ENCODE peak calls at places on chromosome X, in five cellular contexts. One of them, this sample, is unnamed.

GRCh38 chrX:112521658-112522057 is 158.1 kb downstream of the LHFPL1 start:
- DNase-seq in foreskin fibroblast: no peak
- DNase-seq in right lobe of liver: no peak
- DNase-seq in naive thymus-derived CD4-positive, alpha-beta T cell: no peak
- DNase-seq in mucosa of descending colon: no peak
- DNase-seq in this sample: no peak

GRCh38 chrX:112827292-112827903 is 13.2 kb downstream of the AMOT start:
- DNase-seq in foreskin fibroblast: no peak
- DNase-seq in right lobe of liver: no peak
- DNase-seq in naive thymus-derived CD4-positive, alpha-beta T cell: no peak
- DNase-seq in mucosa of descending colon: no peak
- DNase-seq in this sample: no peak

GRCh38 chrX:133994576-133994975 is 9.2 kb upstream of the GPC3 start:
- DNase-seq in foreskin fibroblast: no peak
- DNase-seq in right lobe of liver: peak; percentile 55
- DNase-seq in naive thymus-derived CD4-positive, alpha-beta T cell: no peak
- DNase-seq in mucosa of descending colon: no peak
- DNase-seq in this sample: no peak

GRCh38 chrX:122850326-122850725 is 333.8 kb upstream of the GRIA3 start:
- DNase-seq in foreskin fibroblast: no peak
- DNase-seq in right lobe of liver: no peak
- DNase-seq in naive thymus-derived CD4-positive, alpha-beta T cell: no peak
- DNase-seq in mucosa of descending colon: no peak
- DNase-seq in this sample: no peak

GRCh38 chrX:152138388-152138784 is at the start of gene MAGEA10:
- DNase-seq in foreskin fibroblast: no peak
- DNase-seq in right lobe of liver: no peak
- DNase-seq in naive thymus-derived CD4-positive, alpha-beta T cell: no peak
- DNase-seq in mucosa of descending colon: peak; percentile 43
- DNase-seq in this sample: no peak

GRCh38 chrX:51867626-51868025 is 25.8 kb upstream of the MAGED1 start:
- DNase-seq in foreskin fibroblast: no peak
- DNase-seq in right lobe of liver: no peak
- DNase-seq in naive thymus-derived CD4-positive, alpha-beta T cell: no peak
- DNase-seq in mucosa of descending colon: no peak
- DNase-seq in this sample: no peak

GRCh38 chrX:70293621-70294020 is 3.7 kb downstream of the KIF4A start:
- DNase-seq in foreskin fibroblast: peak; percentile 19
- DNase-seq in right lobe of liver: no peak
- DNase-seq in naive thymus-derived CD4-positive, alpha-beta T cell: no peak
- DNase-seq in mucosa of descending colon: no peak
- DNase-seq in this sample: no peak

GRCh38 chrX:151488677-151489076 is 74.8 kb upstream of the PASD1 start:
- DNase-seq in foreskin fibroblast: no peak
- DNase-seq in right lobe of liver: no peak
- DNase-seq in naive thymus-derived CD4-positive, alpha-beta T cell: peak; percentile 8
- DNase-seq in mucosa of descending colon: no peak
- DNase-seq in this sample: peak; percentile 24

GRCh38 chrX:151176351-151176750 is at the start of gene GPR50:
- DNase-seq in foreskin fibroblast: no peak
- DNase-seq in right lobe of liver: no peak
- DNase-seq in naive thymus-derived CD4-positive, alpha-beta T cell: no peak
- DNase-seq in mucosa of descending colon: no peak
- DNase-seq in this sample: peak; percentile 82

GRCh38 chrX:57821703-57822375 is 88.4 kb downstream of the ZXDA start:
- DNase-seq in foreskin fibroblast: peak; percentile 20
- DNase-seq in right lobe of liver: peak; percentile 40
- DNase-seq in naive thymus-derived CD4-positive, alpha-beta T cell: peak; percentile 59
- DNase-seq in mucosa of descending colon: no peak
- DNase-seq in this sample: peak; percentile 15

GRCh38 chrX:45954026-45954425 is 591.2 kb downstream of the ZNF674 start:
- DNase-seq in foreskin fibroblast: no peak
- DNase-seq in right lobe of liver: no peak
- DNase-seq in naive thymus-derived CD4-positive, alpha-beta T cell: no peak
- DNase-seq in mucosa of descending colon: no peak
- DNase-seq in this sample: no peak

GRCh38 chrX:55107262-55107661 is 18.4 kb downstream of the PAGE2 start:
- DNase-seq in foreskin fibroblast: no peak
- DNase-seq in right lobe of liver: no peak
- DNase-seq in naive thymus-derived CD4-positive, alpha-beta T cell: no peak
- DNase-seq in mucosa of descending colon: no peak
- DNase-seq in this sample: no peak

GRCh38 chrX:115957862-115958490 is 212.6 kb upstream of the AGTR2 start:
- DNase-seq in foreskin fibroblast: no peak
- DNase-seq in right lobe of liver: no peak
- DNase-seq in naive thymus-derived CD4-positive, alpha-beta T cell: no peak
- DNase-seq in mucosa of descending colon: no peak
- DNase-seq in this sample: peak; percentile 54

GRCh38 chrX:17030580-17031285 is 84.3 kb downstream of the REPS2 start:
- DNase-seq in foreskin fibroblast: peak; percentile 34
- DNase-seq in right lobe of liver: no peak
- DNase-seq in naive thymus-derived CD4-positive, alpha-beta T cell: no peak
- DNase-seq in mucosa of descending colon: no peak
- DNase-seq in this sample: no peak

GRCh38 chrX:15343075-15343476 is 7.8 kb upstream of the PIGA start:
- DNase-seq in foreskin fibroblast: peak; percentile 18
- DNase-seq in right lobe of liver: no peak
- DNase-seq in naive thymus-derived CD4-positive, alpha-beta T cell: no peak
- DNase-seq in mucosa of descending colon: no peak
- DNase-seq in this sample: no peak

GRCh38 chrX:119374736-119375135 is 24.4 kb upstream of the SLC25A43 start:
- DNase-seq in foreskin fibroblast: peak; percentile 73
- DNase-seq in right lobe of liver: no peak
- DNase-seq in naive thymus-derived CD4-positive, alpha-beta T cell: no peak
- DNase-seq in mucosa of descending colon: no peak
- DNase-seq in this sample: no peak

GRCh38 chrX:98523026-98523425 is 1639.3 kb downstream of the RPA4 start:
- DNase-seq in foreskin fibroblast: no peak
- DNase-seq in right lobe of liver: no peak
- DNase-seq in naive thymus-derived CD4-positive, alpha-beta T cell: no peak
- DNase-seq in mucosa of descending colon: no peak
- DNase-seq in this sample: no peak

GRCh38 chrX:145729635-145730034 is 88.0 kb upstream of the SLITRK2 start:
- DNase-seq in foreskin fibroblast: no peak
- DNase-seq in right lobe of liver: no peak
- DNase-seq in naive thymus-derived CD4-positive, alpha-beta T cell: no peak
- DNase-seq in mucosa of descending colon: no peak
- DNase-seq in this sample: no peak

GRCh38 chrX:68757331-68757730 is 71.5 kb upstream of the EFNB1 start:
- DNase-seq in foreskin fibroblast: no peak
- DNase-seq in right lobe of liver: no peak
- DNase-seq in naive thymus-derived CD4-positive, alpha-beta T cell: no peak
- DNase-seq in mucosa of descending colon: no peak
- DNase-seq in this sample: no peak

GRCh38 chrX:69128573-69128972 is 36.7 kb downstream of the PJA1 start:
- DNase-seq in foreskin fibroblast: no peak
- DNase-seq in right lobe of liver: no peak
- DNase-seq in naive thymus-derived CD4-positive, alpha-beta T cell: no peak
- DNase-seq in mucosa of descending colon: no peak
- DNase-seq in this sample: peak; percentile 78

GRCh38 chrX:68307767-68308166 is 125.5 kb downstream of the OPHN1 start:
- DNase-seq in foreskin fibroblast: no peak
- DNase-seq in right lobe of liver: no peak
- DNase-seq in naive thymus-derived CD4-positive, alpha-beta T cell: no peak
- DNase-seq in mucosa of descending colon: no peak
- DNase-seq in this sample: no peak

GRCh38 chrX:56994375-56995270 is 718 bp downstream of the SPIN3 start:
- DNase-seq in foreskin fibroblast: peak; percentile 1
- DNase-seq in right lobe of liver: peak; percentile 37
- DNase-seq in naive thymus-derived CD4-positive, alpha-beta T cell: no peak
- DNase-seq in mucosa of descending colon: no peak
- DNase-seq in this sample: peak; percentile 3

GRCh38 chrX:31934842-31935241 is 863.0 kb upstream of the FTHL17 start:
- DNase-seq in foreskin fibroblast: no peak
- DNase-seq in right lobe of liver: no peak
- DNase-seq in naive thymus-derived CD4-positive, alpha-beta T cell: no peak
- DNase-seq in mucosa of descending colon: no peak
- DNase-seq in this sample: no peak

GRCh38 chrX:120311632-120312000 is 355 bp upstream of the TMEM255A start:
- DNase-seq in foreskin fibroblast: no peak
- DNase-seq in right lobe of liver: no peak
- DNase-seq in naive thymus-derived CD4-positive, alpha-beta T cell: no peak
- DNase-seq in mucosa of descending colon: no peak
- DNase-seq in this sample: no peak

GRCh38 chrX:72121381-72121780 is 10.3 kb downstream of the RTL5 start:
- DNase-seq in foreskin fibroblast: peak; percentile 62
- DNase-seq in right lobe of liver: no peak
- DNase-seq in naive thymus-derived CD4-positive, alpha-beta T cell: no peak
- DNase-seq in mucosa of descending colon: peak; percentile 65
- DNase-seq in this sample: no peak

GRCh38 chrX:15853586-15854079 is 980 bp downstream of the AP1S2 start:
- DNase-seq in foreskin fibroblast: no peak
- DNase-seq in right lobe of liver: no peak
- DNase-seq in naive thymus-derived CD4-positive, alpha-beta T cell: no peak
- DNase-seq in mucosa of descending colon: no peak
- DNase-seq in this sample: no peak

GRCh38 chrX:109830157-109830703 is 97.2 kb upstream of the ACSL4 start:
- DNase-seq in foreskin fibroblast: no peak
- DNase-seq in right lobe of liver: no peak
- DNase-seq in naive thymus-derived CD4-positive, alpha-beta T cell: no peak
- DNase-seq in mucosa of descending colon: no peak
- DNase-seq in this sample: no peak

GRCh38 chrX:154600962-154601374 is 16.0 kb downstream of the CTAG1A start:
- DNase-seq in foreskin fibroblast: no peak
- DNase-seq in right lobe of liver: no peak
- DNase-seq in naive thymus-derived CD4-positive, alpha-beta T cell: no peak
- DNase-seq in mucosa of descending colon: no peak
- DNase-seq in this sample: no peak

GRCh38 chrX:68177542-68177941 is 255.8 kb downstream of the OPHN1 start:
- DNase-seq in foreskin fibroblast: no peak
- DNase-seq in right lobe of liver: no peak
- DNase-seq in naive thymus-derived CD4-positive, alpha-beta T cell: no peak
- DNase-seq in mucosa of descending colon: no peak
- DNase-seq in this sample: no peak

GRCh38 chrX:32745323-32745722 is 466.0 kb downstream of the DMD start:
- DNase-seq in foreskin fibroblast: no peak
- DNase-seq in right lobe of liver: no peak
- DNase-seq in naive thymus-derived CD4-positive, alpha-beta T cell: no peak
- DNase-seq in mucosa of descending colon: no peak
- DNase-seq in this sample: no peak

DNA sequence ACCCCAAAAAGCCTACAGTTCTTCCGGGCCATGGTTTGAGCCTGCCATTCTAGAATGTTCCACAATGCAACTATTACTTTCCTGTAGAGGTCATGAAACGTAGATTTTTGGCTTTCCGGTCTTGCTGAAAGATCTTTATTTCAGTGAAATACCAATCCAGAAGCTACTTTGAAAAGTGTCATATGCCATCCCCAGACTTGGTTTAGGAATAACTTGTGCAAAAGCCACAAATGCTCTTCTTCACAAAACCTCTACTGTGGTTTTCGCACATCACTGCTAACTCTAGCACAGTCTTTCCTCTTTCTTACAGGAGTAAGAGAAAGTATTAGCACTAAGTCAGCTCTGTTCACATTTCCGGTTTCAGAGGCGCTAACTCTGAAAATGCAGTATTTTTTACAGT is 12.7 kb upstream of the CD40LG start:
- DNase-seq in foreskin fibroblast: no peak
- DNase-seq in right lobe of liver: no peak
- DNase-seq in naive thymus-derived CD4-positive, alpha-beta T cell: peak; percentile 68
- DNase-seq in mucosa of descending colon: no peak
- DNase-seq in this sample: no peak
- H3K4me3 ChIP-seq in foreskin fibroblast: no peak overlapping the region
- H3K4me3 ChIP-seq in right lobe of liver: no peak overlapping the region
- H3K4me3 ChIP-seq in naive thymus-derived CD4-positive, alpha-beta T cell: peak overlapping the region; percentile 36
- H3K4me3 ChIP-seq in mucosa of descending colon: no peak overlapping the region
- H3K4me3 ChIP-seq in this sample: no peak overlapping the region

DNA sequence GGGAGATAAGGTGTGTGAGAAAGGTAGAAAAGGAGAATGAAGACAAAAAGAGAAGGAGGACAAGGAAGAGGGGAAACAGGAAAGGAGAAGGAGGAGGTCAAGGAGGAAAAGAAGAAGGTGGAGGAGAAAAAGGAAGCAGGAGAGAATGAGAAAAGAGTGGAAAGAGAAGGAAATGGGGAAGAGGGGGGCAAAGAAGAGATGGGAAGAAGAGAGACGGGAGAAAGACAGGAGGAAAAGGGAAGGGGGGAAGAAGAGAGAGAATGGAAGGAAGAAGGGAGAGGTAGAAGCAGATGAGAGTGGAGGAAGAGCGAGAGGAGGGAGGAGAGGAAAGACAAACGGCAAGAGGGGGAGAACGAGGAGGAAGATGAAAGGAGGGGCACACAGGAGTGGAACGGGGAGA is 4.1 kb downstream of the GATA1 start:
- DNase-seq in foreskin fibroblast: no peak
- DNase-seq in right lobe of liver: no peak
- DNase-seq in naive thymus-derived CD4-positive, alpha-beta T cell: no peak
- DNase-seq in mucosa of descending colon: no peak
- DNase-seq in this sample: no peak
- H3K4me3 ChIP-seq in foreskin fibroblast: no peak overlapping the region
- H3K4me3 ChIP-seq in right lobe of liver: no peak overlapping the region
- H3K4me3 ChIP-seq in naive thymus-derived CD4-positive, alpha-beta T cell: no peak overlapping the region
- H3K4me3 ChIP-seq in mucosa of descending colon: no peak overlapping the region
- H3K4me3 ChIP-seq in this sample: no peak overlapping the region

GRCh38 chrX:9765737-9766098 is at the start of gene GPR143:
- DNase-seq in foreskin fibroblast: no peak
- DNase-seq in right lobe of liver: no peak
- DNase-seq in naive thymus-derived CD4-positive, alpha-beta T cell: no peak
- DNase-seq in mucosa of descending colon: no peak
- DNase-seq in this sample: peak; percentile 95
- H3K4me3 ChIP-seq in foreskin fibroblast: no peak within 1 kb of the TSS
- H3K4me3 ChIP-seq in right lobe of liver: no peak within 1 kb of the TSS
- H3K4me3 ChIP-seq in naive thymus-derived CD4-positive, alpha-beta T cell: no peak within 1 kb of the TSS
- H3K4me3 ChIP-seq in mucosa of descending colon: no peak within 1 kb of the TSS
- H3K4me3 ChIP-seq in this sample: peak within 1 kb of the TSS; percentile 60

DNA sequence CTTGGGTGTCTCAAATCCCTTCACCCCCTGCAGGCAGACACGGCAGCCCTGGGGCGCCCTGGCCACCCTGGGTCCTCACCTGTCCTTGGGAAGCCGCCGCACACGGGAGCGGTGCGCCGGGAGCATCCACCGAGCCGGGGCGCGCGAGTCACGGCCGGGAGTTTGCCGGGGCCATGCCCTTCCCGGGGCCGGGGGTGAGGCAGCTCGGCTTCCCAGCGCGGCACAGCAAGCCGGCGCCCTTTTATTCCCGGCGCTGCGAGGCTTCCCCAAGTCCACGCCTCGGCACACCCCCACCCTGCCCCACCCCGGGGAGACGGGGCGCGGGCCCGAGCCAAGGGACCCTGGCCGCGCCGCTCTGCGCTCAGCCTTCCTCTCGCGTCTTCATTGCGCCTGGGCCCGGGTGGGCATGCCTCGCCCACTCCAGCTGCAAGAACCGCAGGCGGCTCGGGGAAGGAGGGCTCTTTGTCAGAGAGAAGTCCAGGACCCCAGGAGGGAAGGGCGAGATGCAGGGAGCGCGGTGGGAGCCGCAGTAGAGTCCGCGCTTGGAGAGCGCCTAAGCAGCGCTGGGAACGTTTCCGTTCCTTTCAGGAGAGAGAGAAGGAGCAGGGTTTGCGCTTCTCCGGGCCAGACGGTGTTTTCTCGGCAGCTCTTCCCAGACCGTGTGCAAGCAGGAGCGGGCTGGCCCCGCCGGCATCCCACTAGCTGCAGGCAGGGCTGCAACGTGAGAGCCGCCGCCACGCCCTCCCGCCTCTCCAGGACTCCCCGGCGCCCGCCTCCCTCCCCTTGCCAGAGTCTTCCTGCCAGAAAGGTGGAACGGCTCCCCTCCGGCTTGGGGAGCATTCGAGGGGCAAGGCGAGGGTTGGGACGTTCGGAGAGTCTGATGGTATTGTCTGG is at the start of gene MXRA5:
- DNase-seq in foreskin fibroblast: no peak
- DNase-seq in right lobe of liver: no peak
- DNase-seq in naive thymus-derived CD4-positive, alpha-beta T cell: no peak
- DNase-seq in mucosa of descending colon: no peak
- DNase-seq in this sample: peak; percentile 69
- H3K4me3 ChIP-seq in foreskin fibroblast: peak within 1 kb of the TSS; percentile 81
- H3K4me3 ChIP-seq in right lobe of liver: peak within 1 kb of the TSS; percentile 40
- H3K4me3 ChIP-seq in naive thymus-derived CD4-positive, alpha-beta T cell: no peak within 1 kb of the TSS
- H3K4me3 ChIP-seq in mucosa of descending colon: no peak within 1 kb of the TSS
- H3K4me3 ChIP-seq in this sample: peak within 1 kb of the TSS; percentile 60